ENCODE peak calls at places on chromosomes 12 and 14, in eight cellular contexts. One of them, this sample, is unnamed.

GRCh38 chr12:83841620-83842019 is 1071.0 kb downstream of the SLC6A15 start:
- DNase-seq in tibial nerve: no peak
- DNase-seq in GM12878: no peak
- DNase-seq in stomach: no peak
- DNase-seq in IMR-90: no peak
- DNase-seq in esophagus muscularis mucosa: no peak
- DNase-seq in testis: no peak
- DNase-seq in A549: no peak
- DNase-seq in this sample: no peak

GRCh38 chr12:128702344-128702743 is 121.4 kb downstream of the SLC15A4 start:
- DNase-seq in A549: no peak
- DNase-seq in testis: no peak
- DNase-seq in esophagus muscularis mucosa: no peak
- DNase-seq in IMR-90: no peak
- DNase-seq in GM12878: no peak
- DNase-seq in tibial nerve: no peak
- DNase-seq in stomach: no peak
- DNase-seq in this sample: no peak

GRCh38 chr12:32983968-32984367 is 87.4 kb upstream of the PKP2 start:
- DNase-seq in IMR-90: no peak
- DNase-seq in esophagus muscularis mucosa: no peak
- DNase-seq in GM12878: no peak
- DNase-seq in tibial nerve: no peak
- DNase-seq in testis: peak; percentile 23
- DNase-seq in stomach: no peak
- DNase-seq in A549: no peak
- DNase-seq in this sample: no peak

GRCh38 chr14:67420102-67420739 is 8.3 kb upstream of the PLEK2 start:
- DNase-seq in IMR-90: no peak
- DNase-seq in stomach: no peak
- DNase-seq in testis: no peak
- DNase-seq in A549: no peak
- DNase-seq in esophagus muscularis mucosa: no peak
- DNase-seq in GM12878: no peak
- DNase-seq in tibial nerve: no peak
- DNase-seq in this sample: no peak

GRCh38 chr12:108906971-108907370 is 27.1 kb downstream of the DAO start:
- DNase-seq in A549: no peak
- DNase-seq in GM12878: no peak
- DNase-seq in IMR-90: no peak
- DNase-seq in testis: no peak
- DNase-seq in esophagus muscularis mucosa: no peak
- DNase-seq in tibial nerve: no peak
- DNase-seq in stomach: no peak
- DNase-seq in this sample: no peak

GRCh38 chr14:98259881-98260280 is 1012.1 kb downstream of the BCL11B start:
- DNase-seq in esophagus muscularis mucosa: no peak
- DNase-seq in testis: peak; percentile 80
- DNase-seq in GM12878: no peak
- DNase-seq in IMR-90: no peak
- DNase-seq in A549: no peak
- DNase-seq in stomach: no peak
- DNase-seq in tibial nerve: no peak
- DNase-seq in this sample: no peak

GRCh38 chr14:81625343-81625742 is 91.7 kb upstream of the SEL1L start:
- DNase-seq in esophagus muscularis mucosa: no peak
- DNase-seq in IMR-90: no peak
- DNase-seq in tibial nerve: no peak
- DNase-seq in stomach: no peak
- DNase-seq in testis: no peak
- DNase-seq in GM12878: no peak
- DNase-seq in A549: peak; percentile 29
- DNase-seq in this sample: no peak

GRCh38 chr12:86496595-86496994 is 240.4 kb upstream of the MGAT4C start:
- DNase-seq in A549: no peak
- DNase-seq in esophagus muscularis mucosa: no peak
- DNase-seq in IMR-90: no peak
- DNase-seq in testis: no peak
- DNase-seq in GM12878: no peak
- DNase-seq in stomach: no peak
- DNase-seq in tibial nerve: no peak
- DNase-seq in this sample: no peak

GRCh38 chr14:84750763-84751554 is 779.0 kb upstream of the FLRT2 start:
- DNase-seq in stomach: no peak
- DNase-seq in IMR-90: peak; percentile 50
- DNase-seq in esophagus muscularis mucosa: no peak
- DNase-seq in A549: no peak
- DNase-seq in tibial nerve: no peak
- DNase-seq in GM12878: no peak
- DNase-seq in testis: no peak
- DNase-seq in this sample: no peak

GRCh38 chr14:80523518-80524117 is 312.3 kb upstream of the DIO2 start:
- DNase-seq in IMR-90: peak; percentile 28
- DNase-seq in esophagus muscularis mucosa: no peak
- DNase-seq in testis: no peak
- DNase-seq in GM12878: no peak
- DNase-seq in stomach: no peak
- DNase-seq in tibial nerve: no peak
- DNase-seq in A549: no peak
- DNase-seq in this sample: no peak

GRCh38 chr14:33573296-33573695 is 377.6 kb downstream of the EGLN3 start:
- DNase-seq in GM12878: no peak
- DNase-seq in stomach: no peak
- DNase-seq in IMR-90: no peak
- DNase-seq in A549: no peak
- DNase-seq in esophagus muscularis mucosa: peak; percentile 78
- DNase-seq in tibial nerve: no peak
- DNase-seq in testis: no peak
- DNase-seq in this sample: no peak

GRCh38 chr12:109308534-109309440 is at the start of gene FOXN4:
- DNase-seq in stomach: no peak
- DNase-seq in tibial nerve: no peak
- DNase-seq in IMR-90: no peak
- DNase-seq in esophagus muscularis mucosa: no peak
- DNase-seq in A549: no peak
- DNase-seq in GM12878: no peak
- DNase-seq in testis: peak; percentile 40
- DNase-seq in this sample: no peak

GRCh38 chr14:37399517-37399916 is 195.5 kb downstream of the FOXA1 start:
- DNase-seq in stomach: no peak
- DNase-seq in IMR-90: no peak
- DNase-seq in tibial nerve: no peak
- DNase-seq in A549: no peak
- DNase-seq in testis: no peak
- DNase-seq in GM12878: no peak
- DNase-seq in esophagus muscularis mucosa: no peak
- DNase-seq in this sample: no peak

GRCh38 chr12:67533159-67533558 is 115.4 kb upstream of the DYRK2 start:
- DNase-seq in stomach: no peak
- DNase-seq in GM12878: no peak
- DNase-seq in tibial nerve: no peak
- DNase-seq in IMR-90: no peak
- DNase-seq in esophagus muscularis mucosa: peak; percentile 4
- DNase-seq in A549: no peak
- DNase-seq in testis: no peak
- DNase-seq in this sample: no peak

GRCh38 chr14:92426237-92426636 is 87.3 kb upstream of the RIN3 start:
- DNase-seq in esophagus muscularis mucosa: no peak
- DNase-seq in stomach: no peak
- DNase-seq in testis: no peak
- DNase-seq in A549: no peak
- DNase-seq in GM12878: no peak
- DNase-seq in tibial nerve: no peak
- DNase-seq in IMR-90: peak; percentile 50
- DNase-seq in this sample: no peak

GRCh38 chr14:69357544-69358200 is 40.4 kb downstream of the ERH start:
- DNase-seq in A549: no peak
- DNase-seq in testis: no peak
- DNase-seq in GM12878: no peak
- DNase-seq in esophagus muscularis mucosa: no peak
- DNase-seq in tibial nerve: no peak
- DNase-seq in stomach: no peak
- DNase-seq in IMR-90: no peak
- DNase-seq in this sample: no peak

GRCh38 chr14:55771242-55772025 is 191.4 kb downstream of the KTN1 start:
- DNase-seq in IMR-90: no peak
- DNase-seq in A549: no peak
- DNase-seq in GM12878: no peak
- DNase-seq in esophagus muscularis mucosa: no peak
- DNase-seq in tibial nerve: no peak
- DNase-seq in testis: peak; percentile 66
- DNase-seq in stomach: no peak
- DNase-seq in this sample: no peak

GRCh38 chr14:104353921-104354701 is 215.7 kb downstream of the KIF26A start:
- DNase-seq in stomach: peak; percentile 24
- DNase-seq in IMR-90: no peak
- DNase-seq in GM12878: no peak
- DNase-seq in testis: no peak
- DNase-seq in A549: no peak
- DNase-seq in esophagus muscularis mucosa: no peak
- DNase-seq in tibial nerve: no peak
- DNase-seq in this sample: peak; percentile 66

GRCh38 chr12:58298793-58299192 is 357.4 kb downstream of the ATP23 start:
- DNase-seq in stomach: no peak
- DNase-seq in tibial nerve: no peak
- DNase-seq in testis: no peak
- DNase-seq in esophagus muscularis mucosa: no peak
- DNase-seq in IMR-90: no peak
- DNase-seq in A549: no peak
- DNase-seq in GM12878: no peak
- DNase-seq in this sample: no peak

GRCh38 chr12:88044035-88044434 is 14.8 kb upstream of the C12orf50 start:
- DNase-seq in tibial nerve: no peak
- DNase-seq in stomach: no peak
- DNase-seq in A549: no peak
- DNase-seq in IMR-90: no peak
- DNase-seq in testis: no peak
- DNase-seq in GM12878: no peak
- DNase-seq in esophagus muscularis mucosa: no peak
- DNase-seq in this sample: no peak

GRCh38 chr12:127239781-127240180 is 1027.2 kb upstream of the TMEM132C start:
- DNase-seq in stomach: no peak
- DNase-seq in tibial nerve: no peak
- DNase-seq in IMR-90: no peak
- DNase-seq in esophagus muscularis mucosa: no peak
- DNase-seq in testis: no peak
- DNase-seq in GM12878: no peak
- DNase-seq in A549: no peak
- DNase-seq in this sample: no peak

GRCh38 chr14:37232907-37233481 is 35.3 kb downstream of the MIPOL1 start:
- DNase-seq in esophagus muscularis mucosa: no peak
- DNase-seq in stomach: no peak
- DNase-seq in GM12878: no peak
- DNase-seq in testis: no peak
- DNase-seq in IMR-90: peak; percentile 69
- DNase-seq in A549: peak; percentile 63
- DNase-seq in tibial nerve: peak; percentile 52
- DNase-seq in this sample: no peak

GRCh38 chr14:59454131-59454530 is 11.0 kb downstream of the GPR135 start:
- DNase-seq in IMR-90: peak; percentile 98
- DNase-seq in GM12878: no peak
- DNase-seq in esophagus muscularis mucosa: no peak
- DNase-seq in stomach: no peak
- DNase-seq in tibial nerve: no peak
- DNase-seq in testis: no peak
- DNase-seq in A549: peak; percentile 12
- DNase-seq in this sample: peak; percentile 70

GRCh38 chr12:52147367-52147972 is 44.3 kb downstream of the KRT80 start:
- DNase-seq in GM12878: no peak
- DNase-seq in esophagus muscularis mucosa: peak; percentile 96
- DNase-seq in tibial nerve: peak; percentile 73
- DNase-seq in IMR-90: peak; percentile 99
- DNase-seq in A549: peak; percentile 100
- DNase-seq in testis: peak; percentile 81
- DNase-seq in stomach: peak; percentile 96
- DNase-seq in this sample: peak; percentile 95

DNA sequence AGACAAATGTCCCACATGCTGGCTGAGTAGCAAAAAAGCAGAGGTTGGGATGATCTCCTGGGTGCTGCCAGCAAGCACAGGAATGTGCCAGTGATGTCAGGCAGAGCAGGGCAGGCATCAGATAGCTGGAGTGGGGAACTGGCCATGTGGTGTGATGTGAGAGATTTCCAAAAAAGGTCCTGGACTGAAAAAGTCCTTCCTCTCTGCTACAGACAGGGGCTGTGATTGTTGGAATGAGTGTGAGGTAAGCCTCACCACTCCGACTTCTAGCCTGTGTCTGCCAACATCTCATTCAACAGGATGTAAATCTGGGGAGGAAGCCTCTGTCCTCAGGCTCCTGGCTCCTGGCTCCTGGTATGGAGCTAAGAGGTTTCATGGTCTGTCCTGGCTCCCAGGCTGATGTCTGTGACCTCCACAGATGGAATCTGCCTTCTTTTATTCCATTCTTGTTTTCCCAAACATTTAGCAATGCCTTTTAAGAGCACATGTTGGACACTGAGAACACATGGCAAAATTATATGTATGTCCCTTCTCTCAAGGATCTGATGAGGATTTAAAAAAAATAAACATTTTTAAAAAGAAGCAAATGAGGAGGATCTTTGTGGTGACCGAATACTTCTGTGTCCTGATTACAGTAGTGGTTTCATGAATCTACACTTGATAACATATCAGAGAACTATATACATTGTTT is 50.1 kb upstream of the STK38L start:
- DNase-seq in GM12878: no peak
- DNase-seq in stomach: no peak
- DNase-seq in tibial nerve: no peak
- DNase-seq in A549: peak; percentile 37
- DNase-seq in testis: no peak
- DNase-seq in esophagus muscularis mucosa: no peak
- DNase-seq in IMR-90: peak; percentile 86
- DNase-seq in this sample: no peak
- TF ChIP-seq CTCF in GM12878: no peak
- TF ChIP-seq CTCF in stomach: no peak
- TF ChIP-seq CTCF in tibial nerve: no peak
- TF ChIP-seq CTCF in A549: no peak
- TF ChIP-seq CTCF in testis: no peak
- TF ChIP-seq CTCF in esophagus muscularis mucosa: peak; percentile 17
- TF ChIP-seq CTCF in IMR-90: no peak
- TF ChIP-seq CTCF in this sample: no peak

GRCh38 chr12:130873106-130873795 is 1.4 kb downstream of the RAN start:
- DNase-seq in stomach: no peak
- DNase-seq in tibial nerve: no peak
- DNase-seq in testis: no peak
- DNase-seq in IMR-90: no peak
- DNase-seq in GM12878: no peak
- DNase-seq in esophagus muscularis mucosa: no peak
- DNase-seq in A549: no peak
- DNase-seq in this sample: no peak
- H3K4me1 ChIP-seq in stomach: peaks cover 15% of the 10 kb centered on the region
- H3K4me1 ChIP-seq in tibial nerve: peaks cover 14% of the 10 kb centered on the region
- H3K4me1 ChIP-seq in testis: peaks cover 9% of the 10 kb centered on the region
- H3K4me1 ChIP-seq in IMR-90: no peaks in the 10 kb centered on the region
- H3K4me1 ChIP-seq in GM12878: peaks cover 14% of the 10 kb centered on the region
- H3K4me1 ChIP-seq in esophagus muscularis mucosa: peaks cover 30% of the 10 kb centered on the region
- H3K4me1 ChIP-seq in A549: peaks cover 30% of the 10 kb centered on the region
- H3K4me1 ChIP-seq in this sample: peaks cover 19% of the 10 kb centered on the region

GRCh38 chr12:752673-753400 is 458 bp downstream of the WNK1 start:
- DNase-seq in tibial nerve: peak; percentile 17
- DNase-seq in stomach: peak; percentile 68
- DNase-seq in testis: peak; percentile 45
- DNase-seq in IMR-90: peak; percentile 21
- DNase-seq in A549: peak; percentile 66
- DNase-seq in GM12878: no peak
- DNase-seq in esophagus muscularis mucosa: no peak
- DNase-seq in this sample: peak; percentile 73
- TF ChIP-seq POLR2A in tibial nerve: no peak
- TF ChIP-seq POLR2A in stomach: no peak
- TF ChIP-seq POLR2A in testis: no peak
- TF ChIP-seq POLR2A in IMR-90: no peak
- TF ChIP-seq POLR2A in A549: peak; percentile 19
- TF ChIP-seq POLR2A in GM12878: peak; percentile 57
- TF ChIP-seq POLR2A in esophagus muscularis mucosa: no peak
- TF ChIP-seq POLR2A in this sample: peak; percentile 73

GRCh38 chr14:64465856-64466554 is 706 bp downstream of the AKAP5 start:
- DNase-seq in testis: peak; percentile 29
- DNase-seq in GM12878: no peak
- DNase-seq in A549: peak; percentile 31
- DNase-seq in IMR-90: peak; percentile 61
- DNase-seq in esophagus muscularis mucosa: no peak
- DNase-seq in tibial nerve: peak; percentile 35
- DNase-seq in stomach: no peak
- DNase-seq in this sample: peak; percentile 20
- TF ChIP-seq CTCF in testis: no peak
- TF ChIP-seq CTCF in GM12878: no peak
- TF ChIP-seq CTCF in A549: no peak
- TF ChIP-seq CTCF in IMR-90: peak; percentile 40
- TF ChIP-seq CTCF in esophagus muscularis mucosa: peak; percentile 42
- TF ChIP-seq CTCF in tibial nerve: no peak
- TF ChIP-seq CTCF in stomach: no peak
- TF ChIP-seq CTCF in this sample: peak; percentile 10

This sample was measured in adrenal gland.